ENCODE peak calls at places on chromosomes 1 and 21, in four cellular contexts. R, Q, Z and H are unnamed samples. For H3K9me3, the result is how much of the 10 kb centered on the place peaks cover.

GRCh38 chr1:92817986-92818764 is 13.7 kb upstream of the RPL5 start:
- DNase-seq in R (no peak), Q (peak), Z (no peak), H (no peak)

GRCh38 chr1:235513495-235514366 is 9.5 kb upstream of the B3GALNT2 start:
- DNase-seq in R (no peak), Q (peak), Z (peak), H (peak)

GRCh38 chr1:206457408-206457807 is 12.9 kb upstream of the IKBKE start:
- DNase-seq in R (no peak), Q (no peak), Z (peak), H (no peak)

GRCh38 chr1:20255666-20256065 is 35.0 kb upstream of the VWA5B1 start:
- DNase-seq in R (no peak), Q (peak), Z (peak), H (peak)

GRCh38 chr1:154975409-154976205 is 1.1 kb downstream of the CKS1B start:
- DNase-seq in R (peak), Q (peak), Z (peak), H (peak)

GRCh38 chr1:159594581-159594980 is 7.0 kb downstream of the APCS start:
- DNase-seq in R (no peak), Q (no peak), Z (no peak), H (peak)

GRCh38 chr1:47672622-47673021 is 234.8 kb downstream of the FOXD2 start:
- DNase-seq in R (no peak), Q (no peak), Z (no peak), H (no peak)

GRCh38 chr1:106747791-106748190 is 308.7 kb upstream of the PRMT6 start:
- DNase-seq in R (no peak), Q (no peak), Z (no peak), H (no peak)

GRCh38 chr1:21669033-21669286 is 197 bp downstream of the RAP1GAP start:
- DNase-seq in R (no peak), Q (no peak), Z (no peak), H (no peak)

GRCh38 chr21:36555199-36555598 is 75.3 kb upstream of the CLDN14 start:
- DNase-seq in R (no peak), Q (no peak), Z (no peak), H (no peak)

GRCh38 chr1:21338568-21339401 is 48.5 kb upstream of the ECE1 start:
- DNase-seq in R (no peak), Q (peak), Z (peak), H (peak)

GRCh38 chr1:113991467-113991997 is 12.3 kb downstream of the OLFML3 start:
- DNase-seq in R (no peak), Q (no peak), Z (no peak), H (no peak)

GRCh38 chr1:221829327-221830011 is 87.6 kb upstream of the DUSP10 start:
- DNase-seq in R (no peak), Q (no peak), Z (peak), H (peak)

GRCh38 chr21:17050156-17050555 is 462.7 kb upstream of the CXADR start:
- DNase-seq in R (no peak), Q (no peak), Z (peak), H (no peak)

GRCh38 chr1:85201340-85202091 is 700 bp upstream of the SYDE2 start:
- DNase-seq in R (peak), Q (peak), Z (peak), H (peak)

GRCh38 chr1:38992450-38993111 is 1.5 kb downstream of the AKIRIN1 start:
- DNase-seq in R (no peak), Q (no peak), Z (no peak), H (no peak)

GRCh38 chr1:180153032-180153431 is 1.6 kb upstream of the QSOX1 start:
- DNase-seq in R (no peak), Q (no peak), Z (no peak), H (no peak)

DNA sequence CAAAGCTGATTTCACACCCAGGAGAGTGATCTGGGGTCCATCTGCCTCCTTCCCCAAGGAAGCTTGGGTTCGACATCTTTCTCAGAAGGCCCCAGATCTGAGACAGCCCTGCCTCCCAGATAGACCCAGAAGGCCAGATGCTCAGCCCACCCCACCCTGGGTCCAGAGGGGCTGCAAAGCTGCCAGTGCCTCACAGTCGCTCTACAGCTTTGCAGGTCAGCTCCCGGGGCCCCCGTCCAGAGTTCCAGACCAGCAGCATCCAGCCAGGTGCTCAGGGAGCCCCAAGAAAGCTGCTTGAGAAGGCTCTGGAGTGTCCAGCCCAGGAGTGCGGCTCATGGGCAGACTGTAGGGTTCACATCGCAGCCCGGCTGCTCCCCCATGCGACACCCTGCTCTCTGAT is 142.8 kb upstream of the ARHGEF16 start:
- DNase-seq in R (no peak), Q (no peak), Z (no peak), H (no peak)
- H3K9me3 ChIP-seq in R (under half), Q (under half), Z (under half), H (under half)

GRCh38 chr1:247060771-247061170 is 17.8 kb downstream of the ZNF670 start:
- DNase-seq in R (no peak), Q (no peak), Z (no peak), H (no peak)

GRCh38 chr1:247064309-247064708 is 14.3 kb downstream of the ZNF670 start:
- DNase-seq in R (no peak), Q (no peak), Z (no peak), H (no peak)
- H3K9me3 ChIP-seq in R (under half), Q (half or more), Z (under half), H (under half)

DNA sequence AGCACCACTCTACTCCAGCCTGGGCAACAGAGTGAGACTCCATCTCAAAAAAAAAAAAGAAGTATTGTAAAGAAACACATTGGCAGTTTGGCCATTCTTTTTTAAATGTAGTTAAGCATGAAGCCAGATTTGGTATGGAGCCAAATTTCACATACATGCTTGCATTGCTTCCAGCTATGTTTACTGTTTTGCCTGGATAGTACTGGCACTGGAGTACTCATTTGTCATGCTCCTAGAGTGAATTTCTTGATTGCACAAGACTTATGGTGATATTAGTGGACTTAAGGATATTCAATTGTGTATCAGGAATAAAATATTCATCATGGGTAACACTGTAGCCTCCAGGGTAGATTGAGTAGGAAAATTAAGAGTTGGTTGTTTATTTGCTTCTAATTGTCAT is 24.4 kb upstream of the SLC9A1 start:
- DNase-seq in R (no peak), Q (no peak), Z (no peak), H (no peak)
- H3K9me3 ChIP-seq in R (under half), Q (under half), Z (under half), H (under half)

GRCh38 chr1:239288964-239289535 is 97.3 kb upstream of the CHRM3 start:
- DNase-seq in R (no peak), Q (no peak), Z (no peak), H (no peak)

GRCh38 chr1:239283229-239283628 is 103.1 kb upstream of the CHRM3 start:
- DNase-seq in R (no peak), Q (no peak), Z (no peak), H (no peak)

GRCh38 chr1:239287296-239287695 is 99.1 kb upstream of the CHRM3 start:
- DNase-seq in R (no peak), Q (no peak), Z (no peak), H (no peak)
- H3K9me3 ChIP-seq in R (under half), Q (under half), Z (under half), H (under half)

GRCh38 chr21:38822754-38823374 is 17.1 kb downstream of the ETS2 start:
- DNase-seq in R (peak), Q (no peak), Z (no peak), H (no peak)
- H3K9me3 ChIP-seq in R (under half), Q (under half), Z (under half), H (under half)

GRCh38 chr1:224539971-224540370 is 76.1 kb upstream of the CNIH3 start:
- DNase-seq in R (no peak), Q (no peak), Z (peak), H (peak)
- H3K9me3 ChIP-seq in R (under half), Q (under half), Z (under half), H (under half)

DNA sequence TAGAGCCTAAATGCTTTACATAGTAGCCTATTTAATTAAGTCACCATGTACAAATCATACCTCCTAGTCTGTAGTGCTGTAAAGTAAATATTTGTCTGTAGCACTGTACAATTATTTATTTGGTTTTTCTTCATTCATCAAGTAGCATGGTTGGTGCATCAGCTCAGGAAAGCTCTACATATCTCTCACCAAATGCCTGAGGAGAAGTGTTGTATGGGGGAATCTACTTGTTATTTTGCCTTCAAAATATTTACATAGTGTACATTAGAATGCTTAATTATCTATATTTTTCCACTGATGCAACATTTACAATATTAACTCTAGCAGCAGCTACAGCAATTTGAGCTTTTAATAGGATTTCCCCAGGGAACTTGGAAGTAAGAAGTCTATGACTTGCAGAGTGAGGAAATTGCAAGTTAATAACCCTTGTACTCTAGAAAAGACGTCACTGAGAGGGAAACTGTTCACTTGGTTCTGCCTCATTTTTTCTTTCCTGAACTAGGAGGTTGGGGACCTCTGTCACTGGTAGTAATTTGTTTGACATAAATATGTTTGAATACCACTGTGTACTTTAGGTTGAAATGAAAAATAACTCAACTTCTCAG is 207.4 kb downstream of the PDE4B start:
- DNase-seq in R (no peak), Q (no peak), Z (no peak), H (no peak)
- H3K9me3 ChIP-seq in R (under half), Q (under half), Z (under half), H (under half)

GRCh38 chr1:5244631-5245285 is 590.3 kb downstream of the AJAP1 start:
- DNase-seq in R (no peak), Q (no peak), Z (no peak), H (no peak)

GRCh38 chr1:5235355-5235899 is 581.0 kb downstream of the AJAP1 start:
- DNase-seq in R (no peak), Q (peak), Z (no peak), H (no peak)

GRCh38 chr1:5238351-5239123 is 584.1 kb downstream of the AJAP1 start:
- DNase-seq in R (no peak), Q (no peak), Z (no peak), H (no peak)

GRCh38 chr1:5242850-5243249 is 588.4 kb downstream of the AJAP1 start:
- DNase-seq in R (no peak), Q (no peak), Z (no peak), H (no peak)

DNA sequence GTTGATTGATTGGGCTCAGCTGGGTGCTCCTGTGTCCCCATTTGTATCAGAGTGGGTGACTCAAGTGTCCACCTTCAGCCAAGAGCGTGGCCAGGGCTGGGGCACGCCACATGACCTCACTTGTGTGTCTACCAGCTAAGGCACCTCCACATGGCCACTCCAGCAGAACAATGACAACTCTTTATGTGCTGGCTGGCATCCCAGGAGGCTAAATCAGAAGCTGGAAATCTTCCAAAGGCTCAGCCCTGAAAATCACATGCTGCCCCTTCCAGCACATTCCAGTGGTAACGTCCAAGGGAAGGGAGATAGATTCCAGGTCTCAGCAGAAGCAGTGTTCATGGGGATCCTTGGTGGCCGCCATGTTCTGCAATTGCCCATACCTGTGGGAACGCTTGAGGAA is 585.5 kb downstream of the AJAP1 start:
- DNase-seq in R (no peak), Q (no peak), Z (no peak), H (no peak)
- H3K9me3 ChIP-seq in R (under half), Q (under half), Z (under half), H (under half)

GRCh38 chr1:52907812-52908153 is 13.8 kb downstream of the ECHDC2 start:
- DNase-seq in R (no peak), Q (no peak), Z (no peak), H (no peak)

GRCh38 chr1:52904590-52905375 is 16.8 kb downstream of the ECHDC2 start:
- DNase-seq in R (no peak), Q (peak), Z (no peak), H (no peak)

GRCh38 chr1:52907068-52907811 is 14.3 kb downstream of the ECHDC2 start:
- DNase-seq in R (no peak), Q (no peak), Z (peak), H (no peak)

GRCh38 chr1:52905376-52905698 is 16.2 kb downstream of the ECHDC2 start:
- DNase-seq in R (no peak), Q (no peak), Z (no peak), H (no peak)

DNA sequence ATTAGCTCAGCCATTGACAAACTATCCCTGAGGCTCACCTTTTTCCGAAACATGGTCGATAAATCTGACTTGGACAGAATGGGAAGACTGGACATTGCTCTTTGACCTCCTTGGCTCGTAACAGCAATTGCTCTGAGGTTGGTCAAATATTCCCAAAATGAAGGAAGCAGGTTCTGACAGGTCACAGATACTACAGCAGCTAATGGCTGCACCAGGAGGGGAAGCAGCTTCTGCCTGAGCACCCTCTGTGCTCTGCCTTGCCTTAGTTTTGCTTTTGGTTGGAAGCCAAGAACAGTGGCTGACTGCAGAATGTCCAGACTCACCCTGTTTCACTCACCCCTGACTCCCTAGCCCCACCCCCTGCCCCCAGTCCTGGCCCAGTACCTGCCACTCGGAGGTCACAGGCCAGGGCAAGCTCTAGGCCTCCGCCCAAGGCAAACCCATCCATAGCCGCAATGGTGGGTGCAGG is 15.4 kb downstream of the ECHDC2 start:
- DNase-seq in R (no peak), Q (no peak), Z (no peak), H (no peak)
- H3K9me3 ChIP-seq in R (under half), Q (under half), Z (under half), H (under half)